ENCODE peak calls at places on chromosomes 7 and 10, in four cellular contexts. F, Y, G and C are unnamed samples.

GRCh38 chr10:130424418-130424817 is 288.2 kb downstream of the GLRX3 start:
- DNase-seq in F (no peak), Y (no peak), G (no peak), C (no peak)

GRCh38 chr7:123282181-123282580 is 82.4 kb upstream of the SLC13A1 start:
- DNase-seq in F (no peak), Y (no peak), G (no peak), C (no peak)

GRCh38 chr7:36777062-36777461 is 52.8 kb upstream of the AOAH start:
- DNase-seq in F (no peak), Y (no peak), G (no peak), C (no peak)

GRCh38 chr7:43204081-43204480 is 91.6 kb downstream of the HECW1 start:
- DNase-seq in F (no peak), Y (no peak), G (no peak), C (peak)

GRCh38 chr10:119315128-119316001 is 108.0 kb downstream of the GRK5 start:
- DNase-seq in F (peak), Y (peak), G (no peak), C (peak)

GRCh38 chr7:8441106-8441590 is 7.7 kb downstream of the NXPH1 start:
- DNase-seq in F (no peak), Y (no peak), G (no peak), C (no peak)

GRCh38 chr7:9201928-9202327 is 768.5 kb downstream of the NXPH1 start:
- DNase-seq in F (no peak), Y (no peak), G (no peak), C (no peak)

GRCh38 chr10:6877351-6878066 is 297.4 kb upstream of the PRKCQ start:
- DNase-seq in F (no peak), Y (no peak), G (no peak), C (no peak)

GRCh38 chr7:34034728-34035127 is 129.4 kb downstream of the BMPER start:
- DNase-seq in F (no peak), Y (no peak), G (no peak), C (no peak)

GRCh38 chr7:1466524-1467271 is 7.4 kb upstream of the MICALL2 start:
- DNase-seq in F (peak), Y (peak), G (no peak), C (peak)

GRCh38 chr7:47087866-47088265 is 494.0 kb downstream of the TNS3 start:
- DNase-seq in F (no peak), Y (no peak), G (no peak), C (no peak)

GRCh38 chr10:131214521-131215244 is 96.8 kb downstream of the TCERG1L start:
- DNase-seq in F (no peak), Y (no peak), G (no peak), C (no peak)

GRCh38 chr7:11552676-11553075 is 279.3 kb downstream of the THSD7A start:
- DNase-seq in F (no peak), Y (no peak), G (no peak), C (no peak)

GRCh38 chr10:124322191-124322980 is 96.3 kb downstream of the OAT start:
- DNase-seq in F (no peak), Y (no peak), G (no peak), C (no peak)

GRCh38 chr7:86814980-86815379 is 171.3 kb downstream of the GRM3 start:
- DNase-seq in F (peak), Y (peak), G (peak), C (no peak)

GRCh38 chr10:130300608-130301025 is 164.4 kb downstream of the GLRX3 start:
- DNase-seq in F (no peak), Y (no peak), G (no peak), C (no peak)

GRCh38 chr7:33459340-33459751 is 330.0 kb downstream of the BBS9 start:
- DNase-seq in F (peak), Y (no peak), G (peak), C (peak)

GRCh38 chr7:149725916-149726315 is 47.5 kb downstream of the ZNF467 start:
- DNase-seq in F (no peak), Y (no peak), G (no peak), C (no peak)

GRCh38 chr7:149723082-149723767 is 50.2 kb downstream of the ZNF467 start:
- DNase-seq in F (no peak), Y (no peak), G (no peak), C (no peak)

GRCh38 chr7:149725426-149725821 is 48.0 kb downstream of the ZNF467 start:
- DNase-seq in F (no peak), Y (no peak), G (no peak), C (no peak)

GRCh38 chr7:149723795-149724495 is 49.4 kb downstream of the ZNF467 start:
- DNase-seq in F (no peak), Y (no peak), G (no peak), C (no peak)

DNA sequence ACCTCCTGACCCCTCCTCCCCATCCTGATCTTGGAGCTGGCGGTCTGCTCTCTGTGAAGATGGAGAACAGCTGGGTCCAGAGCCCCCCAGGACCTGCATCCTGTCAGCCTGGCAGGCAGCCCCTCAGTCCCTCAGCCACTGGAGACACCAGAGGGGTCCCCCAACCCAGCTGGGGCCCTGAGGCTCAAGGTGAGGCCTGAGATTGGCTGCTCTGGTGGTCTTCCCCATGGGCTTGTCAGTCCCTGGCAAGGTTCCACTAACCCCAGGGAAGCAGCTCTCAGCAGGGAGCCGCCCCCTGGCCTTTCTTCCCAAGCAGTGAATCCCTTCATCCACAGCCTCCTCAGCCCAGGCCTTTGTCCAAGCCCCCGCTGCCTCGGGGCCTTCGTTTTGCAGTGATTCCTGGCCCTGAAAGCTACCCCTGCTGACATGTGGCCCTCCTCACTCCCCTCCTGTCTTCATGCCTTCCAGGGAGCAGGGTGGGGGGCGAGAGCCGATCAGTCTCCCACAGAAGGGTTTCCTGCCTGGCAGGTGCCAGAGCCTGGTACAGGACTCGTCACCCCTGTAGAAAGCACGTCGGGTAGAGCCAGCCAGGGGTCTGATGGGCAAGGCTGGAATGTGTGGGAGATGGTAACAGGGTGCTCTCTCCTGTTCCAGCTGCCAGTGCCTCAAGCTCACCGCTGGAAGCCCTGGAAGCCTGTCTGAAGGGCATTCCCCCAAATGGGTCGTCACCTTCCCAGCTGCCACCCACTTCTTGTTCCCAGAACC is 48.5 kb downstream of the ZNF467 start:
- DNase-seq in F (no peak), Y (no peak), G (no peak), C (no peak)
- TF ChIP-seq HDAC2 in F (no peak), Y (no peak), G (no peak), C (no peak)

GRCh38 chr7:19403691-19404090 is 258.5 kb upstream of the FERD3L start:
- DNase-seq in F (no peak), Y (no peak), G (no peak), C (no peak)
- TF ChIP-seq JUN in F (no peak), Y (no peak), G (no peak), C (no peak)

GRCh38 chr7:30656611-30657010 is 25.6 kb downstream of the CRHR2 start:
- DNase-seq in F (no peak), Y (no peak), G (no peak), C (no peak)

GRCh38 chr7:30660331-30661255 is 21.7 kb downstream of the CRHR2 start:
- DNase-seq in F (no peak), Y (no peak), G (no peak), C (no peak)

GRCh38 chr7:30659312-30659711 is 22.9 kb downstream of the CRHR2 start:
- DNase-seq in F (no peak), Y (no peak), G (no peak), C (no peak)

GRCh38 chr7:30657131-30657530 is 25.1 kb downstream of the CRHR2 start:
- DNase-seq in F (no peak), Y (no peak), G (no peak), C (no peak)

DNA sequence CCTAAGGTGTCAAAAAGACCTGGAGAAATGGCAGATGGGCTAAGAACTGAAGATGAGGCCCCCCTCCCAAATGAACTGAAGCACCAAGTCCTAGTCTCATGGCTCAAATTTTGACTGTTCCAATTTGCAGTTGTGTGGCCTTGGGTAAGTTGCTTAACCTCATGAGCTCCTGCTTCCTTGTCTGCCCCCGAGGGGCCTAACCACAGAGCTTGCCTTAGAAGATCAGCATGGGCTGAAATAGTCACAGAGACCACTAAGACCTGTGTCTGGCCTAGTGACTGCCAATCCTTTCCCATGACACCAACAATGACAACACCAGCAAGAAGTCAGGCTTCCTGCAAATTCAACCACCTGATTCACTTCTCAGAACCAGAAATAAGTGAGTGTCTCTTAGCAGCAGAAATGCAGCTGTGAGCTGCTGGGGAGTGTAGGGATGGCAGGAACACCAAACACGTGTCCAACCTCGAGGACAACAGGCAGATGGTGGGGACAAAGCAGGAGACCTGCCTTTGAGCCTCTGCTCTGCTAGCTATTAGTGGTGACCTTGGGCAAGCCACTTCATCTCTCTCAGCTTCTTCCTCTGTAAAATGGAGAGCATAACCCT is 23.7 kb downstream of the CRHR2 start:
- DNase-seq in F (no peak), Y (no peak), G (no peak), C (no peak)
- TF ChIP-seq HDAC2 in F (no peak), Y (no peak), G (no peak), C (no peak)

GRCh38 chr10:102342958-102343357 is 52.5 kb upstream of the NFKB2 start:
- DNase-seq in F (no peak), Y (no peak), G (no peak), C (no peak)
- TF ChIP-seq JUN in F (no peak), Y (no peak), G (no peak), C (no peak)

GRCh38 chr7:131443496-131443895 is 112.9 kb downstream of the PODXL start:
- DNase-seq in F (no peak), Y (no peak), G (no peak), C (no peak)
- TF ChIP-seq HDAC2 in F (no peak), Y (no peak), G (no peak), C (no peak)